ENCODE peak calls at places on chromosomes 6 and 20, in six cellular contexts. O is dorsolateral prefrontal cortex, Q is HL-60, L is aorta, D is brain microvascular endothelial cell, U is pancreas. J is an unnamed sample.

GRCh38 chr20:50563133-50563944 is 53.2 kb downstream of the PTPN1 start:
- DNase-seq in O (no peak), Q (no peak), L (no peak), D (no peak), U (no peak), J (no peak)

GRCh38 chr6:21610376-21610775 is 16.8 kb downstream of the SOX4 start:
- DNase-seq in O (no peak), Q (no peak), L (no peak), D (no peak), U (no peak), J (no peak)

GRCh38 chr6:155412335-155412734 is 43.3 kb downstream of the NOX3 start:
- DNase-seq in O (no peak), Q (no peak), L (no peak), D (no peak), U (no peak), J (peak)

GRCh38 chr6:1670711-1671462 is 61.2 kb downstream of the FOXC1 start:
- DNase-seq in O (no peak), Q (no peak), L (no peak), D (peak), U (no peak), J (peak)

GRCh38 chr6:30757261-30757935 is 13.1 kb upstream of the IER3 start:
- DNase-seq in O (no peak), Q (no peak), L (no peak), D (no peak), U (no peak), J (no peak)

GRCh38 chr20:3935295-3935955 is 46.2 kb downstream of the PANK2 start:
- DNase-seq in O (no peak), Q (no peak), L (peak), D (no peak), U (no peak), J (peak)

GRCh38 chr6:170277893-170278742 is 12.8 kb downstream of the DLL1 start:
- DNase-seq in O (no peak), Q (no peak), L (no peak), D (no peak), U (no peak), J (no peak)

GRCh38 chr6:45625191-45625664 is 247.5 kb upstream of the SUPT3H start:
- DNase-seq in O (no peak), Q (no peak), L (no peak), D (peak), U (no peak), J (peak)

GRCh38 chr6:82410151-82410621 is 46.6 kb downstream of the TPBG start:
- DNase-seq in O (no peak), Q (no peak), L (no peak), D (peak), U (no peak), J (peak)

GRCh38 chr20:6360766-6361165 is 237.9 kb upstream of the FERMT1 start:
- DNase-seq in O (no peak), Q (no peak), L (no peak), D (no peak), U (no peak), J (no peak)

GRCh38 chr20:20331796-20332195 is 36.1 kb upstream of the INSM1 start:
- DNase-seq in O (no peak), Q (no peak), L (no peak), D (no peak), U (no peak), J (no peak)

GRCh38 chr20:34016736-34017135 is 23.0 kb downstream of the RALY start:
- DNase-seq in O (no peak), Q (no peak), L (no peak), D (no peak), U (no peak), J (no peak)

GRCh38 chr6:16129623-16130243 is 847 bp downstream of the MYLIP start:
- DNase-seq in O (peak), Q (no peak), L (no peak), D (no peak), U (peak), J (peak)

GRCh38 chr6:92893741-92894140 is 525.6 kb downstream of the EPHA7 start:
- DNase-seq in O (no peak), Q (no peak), L (no peak), D (no peak), U (no peak), J (no peak)

GRCh38 chr20:60788070-60788469 is 464.0 kb upstream of the CDH4 start:
- DNase-seq in O (no peak), Q (no peak), L (no peak), D (no peak), U (no peak), J (no peak)

GRCh38 chr6:116389357-116389756 is 18.6 kb downstream of the DSE start:
- DNase-seq in O (no peak), Q (no peak), L (no peak), D (no peak), U (no peak), J (no peak)

GRCh38 chr6:124870611-124871201 is 91.5 kb upstream of the RNF217 start:
- DNase-seq in O (no peak), Q (no peak), L (no peak), D (peak), U (no peak), J (peak)

GRCh38 chr6:169700296-169700695 is 1.5 kb downstream of the WDR27 start:
- DNase-seq in O (no peak), Q (peak), L (no peak), D (no peak), U (no peak), J (peak)

GRCh38 chr6:144104898-144105487 is 9.6 kb upstream of the SF3B5 start:
- DNase-seq in O (no peak), Q (no peak), L (no peak), D (peak), U (peak), J (peak)

GRCh38 chr6:53033764-53034163 is 31.4 kb upstream of the FBXO9 start:
- DNase-seq in O (no peak), Q (no peak), L (no peak), D (peak), U (no peak), J (peak)

GRCh38 chr20:52269327-52269726 is 77.7 kb upstream of the ZFP64 start:
- DNase-seq in O (no peak), Q (peak), L (no peak), D (no peak), U (no peak), J (no peak)

GRCh38 chr6:16681260-16681873 is 79.9 kb downstream of the ATXN1 start:
- DNase-seq in O (no peak), Q (peak), L (no peak), D (peak), U (no peak), J (peak)

GRCh38 chr20:58107533-58107932 is 120.9 kb downstream of the ANKRD60 start:
- DNase-seq in O (no peak), Q (no peak), L (no peak), D (no peak), U (no peak), J (no peak)

GRCh38 chr20:25286917-25287316 is 39.0 kb downstream of the PYGB start:
- DNase-seq in O (peak), Q (no peak), L (peak), D (no peak), U (no peak), J (no peak)

GRCh38 chr6:114052141-114052540 is 81.2 kb upstream of the HDAC2 start:
- DNase-seq in O (no peak), Q (no peak), L (no peak), D (no peak), U (no peak), J (no peak)

GRCh38 chr6:79538481-79538971 is 1.3 kb upstream of the LCA5 start:
- DNase-seq in O (no peak), Q (no peak), L (no peak), D (no peak), U (no peak), J (peak)
- H3K4me3 ChIP-seq in O (peak), Q (no peak), L (peak), D (peak), U (peak), J (peak)

GRCh38 chr6:33412140-33413009 is 1.6 kb downstream of the PHF1 start:
- DNase-seq in O (no peak), Q (no peak), L (no peak), D (no peak), U (no peak), J (no peak)
- H3K4me3 ChIP-seq in O (peak), Q (no peak), L (no peak), D (no peak), U (peak), J (peak)

GRCh38 chr6:3748208-3748701 is 3.3 kb downstream of the PXDC1 start:
- DNase-seq in O (no peak), Q (no peak), L (peak), D (peak), U (no peak), J (peak)
- H3K4me3 ChIP-seq in O (no peak), Q (no peak), L (peak), D (peak), U (no peak), J (peak)

DNA sequence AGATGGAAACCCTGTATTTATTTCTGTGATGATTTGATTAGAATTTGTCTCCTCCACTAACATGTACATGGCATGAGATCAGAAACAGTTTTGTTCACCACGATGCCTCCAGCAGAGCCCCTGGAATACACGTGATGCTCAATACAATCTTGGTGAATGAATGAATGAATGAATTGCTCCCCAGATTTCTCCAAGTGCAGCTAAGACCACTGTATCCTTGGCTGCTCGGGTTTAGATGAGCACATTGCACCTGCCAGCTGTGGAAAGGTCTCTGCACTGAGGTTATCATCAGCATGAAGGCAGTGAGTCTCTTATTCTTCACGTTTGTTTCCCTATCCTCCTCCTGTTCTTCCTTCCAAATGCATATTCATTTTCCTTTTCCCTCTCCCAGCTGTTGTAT is 17.9 kb downstream of the CASS4 start:
- DNase-seq in O (no peak), Q (no peak), L (no peak), D (no peak), U (no peak), J (no peak)
- H3K4me3 ChIP-seq in O (no peak), Q (no peak), L (no peak), D (no peak), U (no peak), J (no peak)

GRCh38 chr6:153087436-153087835 is 43.6 kb downstream of the RGS17 start:
- DNase-seq in O (no peak), Q (no peak), L (no peak), D (no peak), U (no peak), J (no peak)
- H3K4me3 ChIP-seq in O (no peak), Q (no peak), L (no peak), D (no peak), U (no peak), J (no peak)

GRCh38 chr6:11197175-11197535 is 35.3 kb downstream of the NEDD9 start:
- DNase-seq in O (no peak), Q (no peak), L (no peak), D (peak), U (no peak), J (peak)
- H3K4me3 ChIP-seq in O (no peak), Q (no peak), L (no peak), D (no peak), U (no peak), J (no peak)

GRCh38 chr20:31516166-31516565 is 1.9 kb downstream of the HM13 start:
- DNase-seq in O (no peak), Q (no peak), L (no peak), D (no peak), U (no peak), J (no peak)

GRCh38 chr20:31517373-31517772 is 3.1 kb downstream of the HM13 start:
- DNase-seq in O (no peak), Q (no peak), L (no peak), D (peak), U (peak), J (peak)

GRCh38 chr20:31515775-31516107 is 1.5 kb downstream of the HM13 start:
- DNase-seq in O (no peak), Q (no peak), L (no peak), D (no peak), U (peak), J (no peak)

GRCh38 chr20:31515072-31515774 is 981 bp downstream of the HM13 start:
- DNase-seq in O (no peak), Q (no peak), L (no peak), D (no peak), U (no peak), J (no peak)

DNA sequence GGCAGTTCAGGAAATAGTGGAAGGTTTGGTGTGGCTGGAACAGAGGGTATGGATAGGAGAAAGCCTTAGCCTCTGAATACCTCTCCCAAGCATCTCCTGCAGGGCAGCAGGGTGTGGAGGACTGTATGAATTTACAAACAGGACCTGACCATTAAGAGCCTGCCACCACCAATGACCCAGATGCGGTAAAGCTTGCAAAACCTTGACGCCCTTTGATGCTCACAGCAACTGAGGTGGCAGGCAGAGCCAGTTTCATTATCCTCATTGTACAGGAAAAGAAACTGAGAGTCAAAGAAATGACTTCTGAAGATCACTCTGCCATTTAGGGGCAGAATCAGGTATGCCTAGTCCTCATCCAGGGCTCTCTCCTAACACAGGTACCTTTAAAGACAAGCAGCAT is 2.4 kb downstream of the HM13 start:
- DNase-seq in O (no peak), Q (no peak), L (no peak), D (no peak), U (no peak), J (no peak)
- H3K4me3 ChIP-seq in O (peak), Q (no peak), L (no peak), D (no peak), U (peak), J (peak)

GRCh38 chr20:47784256-47784598 is 1.1 kb downstream of the SULF2 start:
- DNase-seq in O (no peak), Q (no peak), L (no peak), D (no peak), U (no peak), J (no peak)
- H3K4me3 ChIP-seq in O (peak), Q (peak), L (peak), D (peak), U (peak), J (peak)

DNA sequence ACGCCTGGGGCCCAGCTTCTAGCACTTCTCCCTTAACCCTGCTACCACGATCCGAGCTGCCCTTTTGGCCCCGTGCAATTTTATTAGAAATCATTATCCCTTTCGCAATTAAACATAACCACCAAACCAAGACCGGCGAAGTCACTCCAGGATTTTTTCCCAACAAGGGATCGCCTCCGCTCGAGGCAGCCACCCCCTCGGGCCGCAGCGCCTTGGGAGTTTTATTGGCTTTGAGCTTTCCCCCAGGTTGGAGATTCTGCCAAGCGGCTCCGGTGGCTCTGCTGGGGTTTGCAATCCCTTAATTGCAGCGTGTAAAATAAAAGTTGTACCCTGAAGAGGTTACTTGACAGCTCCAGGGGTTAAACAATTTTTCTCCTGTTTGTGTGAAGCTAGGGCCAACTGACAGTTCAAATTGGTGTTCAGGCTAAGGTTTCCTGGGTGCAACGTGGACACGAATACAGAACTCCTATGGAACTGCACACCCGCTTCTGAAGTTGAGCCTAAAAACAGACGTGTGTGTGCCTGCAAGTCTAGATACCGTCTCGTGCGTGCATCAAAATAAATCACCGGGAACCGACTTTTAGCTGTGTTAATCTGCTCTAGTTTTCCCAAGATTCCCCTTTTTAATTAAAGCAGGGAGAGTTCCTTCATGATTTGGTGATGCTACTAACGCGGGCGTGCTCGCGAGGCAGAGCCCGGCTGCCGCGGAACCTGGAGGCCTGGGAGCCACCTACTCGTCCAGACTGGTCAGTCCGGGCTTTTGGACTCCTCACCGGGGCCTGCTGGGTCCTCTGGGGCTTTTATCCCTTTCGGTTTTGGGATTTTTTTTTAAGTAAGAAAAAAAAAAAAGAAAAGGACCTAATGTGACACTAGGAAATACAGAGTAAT is 963 bp upstream of the TFAP2A start:
- DNase-seq in O (no peak), Q (no peak), L (no peak), D (no peak), U (no peak), J (no peak)
- H3K4me3 ChIP-seq in O (no peak), Q (no peak), L (no peak), D (no peak), U (no peak), J (peak)

GRCh38 chr6:142903806-142904205 is 41.2 kb downstream of the HIVEP2 start:
- DNase-seq in O (no peak), Q (no peak), L (no peak), D (no peak), U (no peak), J (peak)

GRCh38 chr6:142899101-142899760 is 45.7 kb downstream of the HIVEP2 start:
- DNase-seq in O (no peak), Q (no peak), L (no peak), D (no peak), U (no peak), J (peak)

GRCh38 chr6:142901616-142902015 is 43.4 kb downstream of the HIVEP2 start:
- DNase-seq in O (no peak), Q (no peak), L (no peak), D (no peak), U (no peak), J (no peak)

GRCh38 chr6:142900467-142900961 is 44.5 kb downstream of the HIVEP2 start:
- DNase-seq in O (no peak), Q (no peak), L (no peak), D (no peak), U (no peak), J (no peak)

DNA sequence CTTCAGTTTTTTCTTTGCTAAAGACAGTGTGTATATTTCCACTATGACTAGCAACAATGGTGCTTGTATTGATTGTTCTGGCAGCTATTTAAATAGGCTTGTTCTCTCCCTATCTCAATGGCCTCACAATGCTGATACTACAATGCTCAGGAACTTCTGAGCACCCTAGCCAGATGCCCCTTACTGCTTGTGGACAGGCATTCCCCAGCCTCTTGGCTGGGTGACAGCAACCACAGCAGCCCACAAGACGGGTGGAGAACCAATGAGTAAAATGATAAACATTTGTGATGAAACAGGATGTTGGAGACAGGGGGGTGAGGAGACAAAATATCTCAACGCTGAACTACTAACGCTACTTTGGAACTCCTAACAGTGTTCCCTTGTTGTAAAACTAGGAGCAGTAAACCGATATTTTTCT is 42.3 kb downstream of the HIVEP2 start:
- DNase-seq in O (no peak), Q (no peak), L (peak), D (peak), U (peak), J (peak)
- H3K4me3 ChIP-seq in O (peak), Q (no peak), L (no peak), D (no peak), U (no peak), J (no peak)